ENCODE peak calls at places on chromosomes 16 and 17, in four cellular contexts. W, Q, R and G are unnamed samples.

GRCh38 chr17:21194688-21195087 is 19.3 kb downstream of the TMEM11 start:
- DNase-seq in R (no peak), Q (no peak), W (no peak), G (no peak)

GRCh38 chr17:40087049-40087794 is 13.2 kb downstream of the NR1D1 start:
- DNase-seq in R (no peak), Q (no peak), W (no peak), G (no peak)

GRCh38 chr16:49919327-49919726 is 63.4 kb upstream of the ZNF423 start:
- DNase-seq in Q (no peak), W (no peak), R (no peak), G (no peak)

GRCh38 chr16:56321571-56321970 is 103.8 kb downstream of the AMFR start:
- DNase-seq in R (no peak), W (no peak), Q (no peak), G (no peak)

GRCh38 chr17:38871247-38871991 is 1.6 kb downstream of the LASP1 start:
- DNase-seq in R (no peak), W (no peak), Q (peak), G (peak)

GRCh38 chr17:47719411-47720152 is 13.5 kb upstream of the TBX21 start:
- DNase-seq in R (no peak), Q (peak), W (no peak), G (peak)

GRCh38 chr16:82987767-82988166 is 361.0 kb downstream of the CDH13 start:
- DNase-seq in W (no peak), Q (peak), R (no peak), G (no peak)

GRCh38 chr17:13437966-13438779 is 163.6 kb downstream of the HS3ST3A1 start:
- DNase-seq in W (no peak), R (peak), Q (peak), G (no peak)

GRCh38 chr17:72446525-72447250 is 325.9 kb downstream of the SOX9 start:
- DNase-seq in R (no peak), Q (no peak), W (no peak), G (no peak)

GRCh38 chr16:48491517-48491916 is 106.3 kb upstream of the SIAH1 start:
- DNase-seq in Q (no peak), R (no peak), W (no peak), G (no peak)

GRCh38 chr16:9836118-9836736 is 346.0 kb downstream of the GRIN2A start:
- DNase-seq in W (no peak), R (peak), Q (no peak), G (no peak)

GRCh38 chr16:31138621-31139578 is 3.4 kb upstream of the PRSS8 start:
- DNase-seq in Q (peak), W (no peak), R (no peak), G (peak)

GRCh38 chr16:71350821-71351557 is 7.5 kb upstream of the CALB2 start:
- DNase-seq in R (no peak), W (no peak), Q (no peak), G (no peak)

GRCh38 chr17:28343491-28343932 is 8.0 kb downstream of the TNFAIP1 start:
- DNase-seq in Q (peak), R (no peak), W (no peak), G (no peak)

GRCh38 chr16:78127130-78127529 is 27.7 kb downstream of the WWOX start:
- DNase-seq in Q (no peak), R (no peak), W (no peak), G (no peak)

GRCh38 chr17:57593739-57594462 is 151.2 kb downstream of the CCDC182 start:
- DNase-seq in R (no peak), W (no peak), Q (no peak), G (no peak)

GRCh38 chr16:30698816-30699614 is at the start of gene SRCAP:
- DNase-seq in R (peak), Q (peak), W (peak), G (peak)

GRCh38 chr16:66131895-66132294 is 234.6 kb upstream of the CDH5 start:
- DNase-seq in Q (no peak), W (no peak), R (no peak), G (peak)

GRCh38 chr16:81833751-81834150 is 54.7 kb downstream of the PLCG2 start:
- DNase-seq in W (no peak), R (no peak), Q (no peak), G (no peak)

GRCh38 chr17:49843774-49844350 is 4.0 kb downstream of the TAC4 start:
- DNase-seq in Q (no peak), W (peak), R (no peak), G (no peak)

GRCh38 chr16:85430523-85431381 is 182.4 kb upstream of the GSE1 start:
- DNase-seq in W (no peak), R (no peak), Q (no peak), G (no peak)

GRCh38 chr17:72657467-72658317 is 434.8 kb downstream of the SLC39A11 start:
- DNase-seq in R (no peak), W (no peak), Q (peak), G (peak)

GRCh38 chr17:48841395-48841831 is 10.6 kb downstream of the CALCOCO2 start:
- DNase-seq in R (no peak), Q (peak), W (peak), G (peak)

GRCh38 chr17:60388742-60389141 is 3.2 kb downstream of the USP32 start:
- DNase-seq in W (no peak), R (no peak), Q (no peak), G (no peak)

GRCh38 chr16:55508941-55509920 is at the start of gene LPCAT2:
- DNase-seq in Q (peak), W (peak), R (peak), G (peak)

GRCh38 chr17:43401293-43401692 is 2.5 kb downstream of the ARL4D start:
- DNase-seq in R (no peak), Q (peak), W (no peak), G (peak)

GRCh38 chr16:17211797-17212196 is 259.0 kb downstream of the XYLT1 start:
- DNase-seq in W (no peak), Q (no peak), R (no peak), G (no peak)

GRCh38 chr16:12017583-12017982 is 41.0 kb downstream of the SNX29 start:
- DNase-seq in R (no peak), Q (no peak), W (no peak), G (peak)

GRCh38 chr17:79053251-79053925 is 21.2 kb upstream of the ENGASE start:
- DNase-seq in R (no peak), W (no peak), Q (peak), G (peak)

GRCh38 chr16:72312862-72313261 is 140.9 kb upstream of the PMFBP1 start:
- DNase-seq in R (no peak), Q (no peak), W (no peak), G (no peak)

GRCh38 chr16:6835941-6836340 is 496.7 kb upstream of the RBFOX1 start:
- DNase-seq in W (no peak), Q (peak), R (no peak), G (no peak)

GRCh38 chr17:76727745-76728456 is 1.3 kb downstream of the METTL23 start:
- DNase-seq in R (no peak), Q (peak), W (no peak), G (no peak)

GRCh38 chr17:45104497-45104896 is 27.8 kb downstream of the PLCD3 start:
- DNase-seq in Q (no peak), W (no peak), R (no peak), G (no peak)